ENCODE peak calls at places on chromosomes 7 and 10, in five cellular contexts. Y is neural crest cell, P is psoas muscle, M is Caco-2, Q is Panc1. N is an unnamed sample.

GRCh38 chr7:141441837-141442627 is 109.2 kb upstream of the AGK start:
- DNase-seq in Y (no peak), P (peak; percentile 58), M (no peak), Q (no peak), N (peak; percentile 29)

GRCh38 chr7:12389089-12389700 is 14.5 kb downstream of the VWDE start:
- DNase-seq in Y (peak; percentile 45), P (no peak), M (peak; percentile 65), Q (peak; percentile 54), N (peak; percentile 72)

GRCh38 chr7:87474533-87475358 is 734 bp downstream of the ABCB4 start:
- DNase-seq in Y (peak; percentile 39), P (no peak), M (no peak), Q (no peak), N (no peak)

GRCh38 chr10:124724279-124725027 is 19.7 kb downstream of the FAM53B start:
- DNase-seq in Y (no peak), P (no peak), M (no peak), Q (no peak), N (no peak)

GRCh38 chr7:6158424-6159096 is 113.9 kb downstream of the CYTH3 start:
- DNase-seq in Y (no peak), P (no peak), M (no peak), Q (no peak), N (no peak)

GRCh38 chr10:20443094-20443493 is 454.0 kb downstream of the NEBL start:
- DNase-seq in Y (no peak), P (no peak), M (no peak), Q (no peak), N (no peak)

GRCh38 chr7:20172736-20173334 is 44.3 kb downstream of the MACC1 start:
- DNase-seq in Y (peak; percentile 56), P (no peak), M (peak; percentile 82), Q (peak; percentile 60), N (peak; percentile 71)

GRCh38 chr7:11706666-11707605 is 125.1 kb downstream of the THSD7A start:
- DNase-seq in Y (no peak), P (no peak), M (no peak), Q (no peak), N (no peak)

DNA sequence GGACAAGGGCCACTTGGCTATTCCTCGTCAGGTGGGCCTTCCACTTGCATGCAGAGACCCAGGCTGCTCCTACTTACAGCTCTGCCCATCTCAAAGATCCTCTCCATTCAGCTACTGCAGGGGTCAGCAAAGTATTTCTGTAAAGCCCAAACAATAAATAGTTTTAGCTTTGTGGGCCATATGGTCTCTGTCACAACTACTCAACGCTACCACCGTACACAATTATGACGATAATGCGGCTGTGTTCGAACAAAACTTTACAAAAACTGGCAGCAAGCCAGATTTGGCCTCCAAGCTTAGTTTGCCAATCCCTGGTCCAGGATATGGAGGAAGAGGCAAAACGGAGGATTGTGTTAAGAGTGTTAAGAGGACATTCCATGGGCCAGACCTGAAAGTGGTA is 12.8 kb downstream of the RAB11FIP2 start:
- DNase-seq in Y (no peak), P (no peak), M (no peak), Q (no peak), N (no peak)
- TF ChIP-seq CTCF in Y (no peak), P (no peak), M (no peak), Q (no peak), N (no peak)

GRCh38 chr10:99967961-99968360 is 41.8 kb downstream of the DNMBP start:
- DNase-seq in Y (no peak), P (no peak), M (no peak), Q (no peak), N (no peak)

GRCh38 chr10:99965700-99966099 is 44.0 kb downstream of the DNMBP start:
- DNase-seq in Y (no peak), P (no peak), M (no peak), Q (no peak), N (no peak)

GRCh38 chr10:99958806-99959205 is 50.9 kb downstream of the DNMBP start:
- DNase-seq in Y (no peak), P (no peak), M (no peak), Q (no peak), N (no peak)

GRCh38 chr10:99966306-99966705 is 43.4 kb downstream of the DNMBP start:
- DNase-seq in Y (no peak), P (no peak), M (peak; percentile 44), Q (peak; percentile 87), N (peak; percentile 78)

DNA sequence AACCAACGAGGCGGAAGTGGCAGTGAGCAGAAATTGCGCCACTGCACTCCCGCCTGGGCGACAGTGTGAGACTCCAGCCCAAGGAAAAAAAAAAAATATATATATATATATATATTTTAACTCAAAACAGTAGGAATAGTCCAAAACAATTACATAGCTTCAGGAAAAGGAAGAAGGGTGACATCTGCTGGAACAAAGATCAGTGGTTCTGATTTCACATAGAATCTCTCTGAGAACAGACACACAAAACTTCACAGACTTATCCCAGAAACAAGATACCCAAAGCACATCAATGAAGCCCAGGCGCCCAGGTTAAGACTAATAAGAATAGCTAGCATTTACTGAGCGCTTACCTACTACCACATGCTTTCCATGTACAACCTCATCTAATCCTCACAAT is 45.0 kb downstream of the DNMBP start:
- DNase-seq in Y (no peak), P (no peak), M (peak; percentile 17), Q (no peak), N (no peak)
- TF ChIP-seq CTCF in Y (peak; percentile 22), P (no peak), M (no peak), Q (no peak), N (peak; percentile 12)

DNA sequence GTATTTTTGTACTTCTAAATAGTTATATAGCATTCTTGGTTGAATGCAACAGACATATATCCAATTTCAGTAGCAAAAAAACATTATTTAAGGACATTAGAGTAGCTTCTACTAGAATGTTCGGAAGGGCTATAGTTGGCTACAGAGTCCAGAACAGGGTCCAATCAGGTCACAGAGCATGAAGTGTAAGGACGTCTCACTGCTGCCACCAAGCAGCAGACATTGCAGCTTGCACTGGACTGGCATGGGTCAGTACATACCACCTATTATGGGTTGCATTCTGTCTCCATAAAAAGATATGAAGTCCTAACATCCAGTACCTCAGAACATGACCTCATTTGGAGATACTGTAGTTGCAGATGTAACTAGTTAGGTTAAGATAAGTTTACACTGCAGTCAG is 87.3 kb downstream of the LHFPL3 start:
- DNase-seq in Y (no peak), P (no peak), M (peak; percentile 14), Q (no peak), N (peak; percentile 2)
- TF ChIP-seq CTCF in Y (no peak), P (no peak), M (no peak), Q (peak; percentile 20), N (no peak)

GRCh38 chr7:138867744-138868143 is 69.7 kb upstream of the ATP6V0A4 start:
- DNase-seq in Y (no peak), P (no peak), M (no peak), Q (no peak), N (no peak)

GRCh38 chr7:138866353-138866752 is 68.4 kb upstream of the ATP6V0A4 start:
- DNase-seq in Y (no peak), P (no peak), M (no peak), Q (no peak), N (no peak)

GRCh38 chr7:138864667-138865066 is 66.7 kb upstream of the ATP6V0A4 start:
- DNase-seq in Y (no peak), P (no peak), M (no peak), Q (no peak), N (peak; percentile 96)

GRCh38 chr7:138863931-138864330 is 65.9 kb upstream of the ATP6V0A4 start:
- DNase-seq in Y (no peak), P (no peak), M (no peak), Q (no peak), N (no peak)

GRCh38 chr7:138865843-138866242 is 67.8 kb upstream of the ATP6V0A4 start:
- DNase-seq in Y (no peak), P (no peak), M (no peak), Q (no peak), N (no peak)
- TF ChIP-seq CTCF in Y (no peak), P (no peak), M (no peak), Q (no peak), N (peak; percentile 38)

GRCh38 chr7:55964261-55964801 is at the start of gene NIPSNAP2:
- DNase-seq in Y (peak; percentile 62), P (peak; percentile 82), M (peak; percentile 83), Q (no peak), N (peak; percentile 45)
- TF ChIP-seq CTCF in Y (peak; percentile 66), P (peak; percentile 83), M (peak; percentile 39), Q (peak; percentile 99), N (peak; percentile 49)

GRCh38 chr7:82600601-82601000 is 157.0 kb upstream of the CACNA2D1 start:
- DNase-seq in Y (no peak), P (no peak), M (no peak), Q (no peak), N (no peak)
- TF ChIP-seq CTCF in Y (peak; percentile 9), P (no peak), M (no peak), Q (no peak), N (no peak)

N was measured in MCF 10A.